ENCODE peak calls at places on chromosomes 11 and 22, in four cellular contexts. One of them, this sample, is unnamed.

GRCh38 chr11:26953770-26954392 is 40.0 kb upstream of the FIBIN start:
- DNase-seq in AG04449: no peak
- DNase-seq in epithelial cell of esophagus: peak
- DNase-seq in MM.1S: no peak
- DNase-seq in this sample: no peak

GRCh38 chr11:87809256-87809655 is 366.0 kb downstream of the RAB38 start:
- DNase-seq in epithelial cell of esophagus: no peak
- DNase-seq in AG04449: no peak
- DNase-seq in MM.1S: no peak
- DNase-seq in this sample: no peak

GRCh38 chr11:8327761-8328192 is 64.1 kb upstream of the LMO1 start:
- DNase-seq in MM.1S: no peak
- DNase-seq in AG04449: no peak
- DNase-seq in epithelial cell of esophagus: peak
- DNase-seq in this sample: no peak

GRCh38 chr22:44898236-44898635 is 111.6 kb downstream of the PHF21B start:
- DNase-seq in epithelial cell of esophagus: no peak
- DNase-seq in MM.1S: no peak
- DNase-seq in AG04449: no peak
- DNase-seq in this sample: no peak

GRCh38 chr11:12232160-12232559 is 121.8 kb downstream of the MICAL2 start:
- DNase-seq in MM.1S: no peak
- DNase-seq in AG04449: no peak
- DNase-seq in epithelial cell of esophagus: no peak
- DNase-seq in this sample: no peak

GRCh38 chr22:38655532-38656255 is 498 bp downstream of the FAM227A start:
- DNase-seq in epithelial cell of esophagus: no peak
- DNase-seq in MM.1S: no peak
- DNase-seq in AG04449: no peak
- DNase-seq in this sample: no peak

GRCh38 chr22:36328635-36329216 is 59.0 kb downstream of the MYH9 start:
- DNase-seq in AG04449: peak
- DNase-seq in epithelial cell of esophagus: peak
- DNase-seq in MM.1S: no peak
- DNase-seq in this sample: no peak

GRCh38 chr11:61158691-61159381 is 2.4 kb downstream of the VPS37C start:
- DNase-seq in AG04449: peak
- DNase-seq in epithelial cell of esophagus: peak
- DNase-seq in MM.1S: no peak
- DNase-seq in this sample: no peak

GRCh38 chr11:13215157-13215556 is 62.4 kb upstream of the BMAL1 start:
- DNase-seq in epithelial cell of esophagus: peak
- DNase-seq in AG04449: peak
- DNase-seq in MM.1S: no peak
- DNase-seq in this sample: no peak

GRCh38 chr22:44229331-44229730 is 48.6 kb downstream of the PARVG start:
- DNase-seq in AG04449: no peak
- DNase-seq in MM.1S: no peak
- DNase-seq in epithelial cell of esophagus: peak
- DNase-seq in this sample: no peak

GRCh38 chr11:119518746-119519382 is 95.9 kb upstream of the THY1 start:
- DNase-seq in AG04449: no peak
- DNase-seq in MM.1S: peak
- DNase-seq in epithelial cell of esophagus: peak
- DNase-seq in this sample: peak

GRCh38 chr11:62025429-62026105 is 58.1 kb upstream of the FTH1 start:
- DNase-seq in AG04449: peak
- DNase-seq in epithelial cell of esophagus: peak
- DNase-seq in MM.1S: peak
- DNase-seq in this sample: no peak

GRCh38 chr11:91970604-91971003 is 254.0 kb upstream of the FAT3 start:
- DNase-seq in epithelial cell of esophagus: no peak
- DNase-seq in MM.1S: no peak
- DNase-seq in AG04449: no peak
- DNase-seq in this sample: no peak

GRCh38 chr11:118417801-118418200 is 16.4 kb downstream of the ATP5MG start:
- DNase-seq in epithelial cell of esophagus: peak
- DNase-seq in MM.1S: no peak
- DNase-seq in AG04449: no peak
- DNase-seq in this sample: no peak

GRCh38 chr22:46335201-46336118 is at the start of gene TRMU:
- DNase-seq in epithelial cell of esophagus: peak
- DNase-seq in AG04449: peak
- DNase-seq in MM.1S: peak
- DNase-seq in this sample: peak

GRCh38 chr11:40306938-40307548 is 1152.4 kb downstream of the LRRC4C start:
- DNase-seq in MM.1S: peak
- DNase-seq in AG04449: no peak
- DNase-seq in epithelial cell of esophagus: peak
- DNase-seq in this sample: peak

GRCh38 chr11:124798991-124799383 is 1.2 kb downstream of the MSANTD2 start:
- DNase-seq in MM.1S: peak
- DNase-seq in epithelial cell of esophagus: peak
- DNase-seq in AG04449: no peak
- DNase-seq in this sample: no peak

GRCh38 chr11:107751082-107751481 is 39.2 kb upstream of the SLN start:
- DNase-seq in AG04449: no peak
- DNase-seq in epithelial cell of esophagus: no peak
- DNase-seq in MM.1S: no peak
- DNase-seq in this sample: no peak

GRCh38 chr22:37731804-37732471 is 35.1 kb downstream of the TRIOBP start:
- DNase-seq in MM.1S: no peak
- DNase-seq in epithelial cell of esophagus: no peak
- DNase-seq in AG04449: no peak
- DNase-seq in this sample: no peak

GRCh38 chr11:35247428-35247827 is 108.5 kb downstream of the CD44 start:
- DNase-seq in MM.1S: no peak
- DNase-seq in epithelial cell of esophagus: no peak
- DNase-seq in AG04449: no peak
- DNase-seq in this sample: no peak

GRCh38 chr11:57294225-57295131 is 30.3 kb downstream of the TNKS1BP1 start:
- DNase-seq in epithelial cell of esophagus: peak
- DNase-seq in AG04449: no peak
- DNase-seq in MM.1S: no peak
- DNase-seq in this sample: no peak

GRCh38 chr11:109123811-109124787 is 297.9 kb upstream of the C11orf87 start:
- DNase-seq in AG04449: peak
- DNase-seq in epithelial cell of esophagus: no peak
- DNase-seq in MM.1S: no peak
- DNase-seq in this sample: no peak

GRCh38 chr11:106585061-106585460 is 433.2 kb downstream of the GUCY1A2 start:
- DNase-seq in epithelial cell of esophagus: peak
- DNase-seq in AG04449: peak
- DNase-seq in MM.1S: no peak
- DNase-seq in this sample: no peak

GRCh38 chr22:30396871-30397655 is at the start of gene SEC14L2:
- DNase-seq in MM.1S: peak
- DNase-seq in AG04449: no peak
- DNase-seq in epithelial cell of esophagus: peak
- DNase-seq in this sample: peak

GRCh38 chr11:111097191-111097590 is 148.3 kb upstream of the POU2AF2 start:
- DNase-seq in AG04449: no peak
- DNase-seq in MM.1S: no peak
- DNase-seq in epithelial cell of esophagus: peak
- DNase-seq in this sample: no peak

GRCh38 chr11:2926611-2927492 is 2.4 kb downstream of the PHLDA2 start:
- DNase-seq in AG04449: no peak
- DNase-seq in MM.1S: no peak
- DNase-seq in epithelial cell of esophagus: no peak
- DNase-seq in this sample: no peak

GRCh38 chr11:128469220-128469619 is 118.1 kb downstream of the ETS1 start:
- DNase-seq in MM.1S: peak
- DNase-seq in AG04449: no peak
- DNase-seq in epithelial cell of esophagus: no peak
- DNase-seq in this sample: no peak

GRCh38 chr11:118621898-118622375 is 14.5 kb downstream of the PHLDB1 start:
- DNase-seq in AG04449: no peak
- DNase-seq in epithelial cell of esophagus: no peak
- DNase-seq in MM.1S: no peak
- DNase-seq in this sample: no peak

GRCh38 chr22:47036936-47037485 is 274.6 kb downstream of the TBC1D22A start:
- DNase-seq in MM.1S: no peak
- DNase-seq in AG04449: no peak
- DNase-seq in epithelial cell of esophagus: no peak
- DNase-seq in this sample: no peak

GRCh38 chr11:110428040-110428439 is 1.7 kb upstream of the FDX1 start:
- DNase-seq in AG04449: no peak
- DNase-seq in MM.1S: no peak
- DNase-seq in epithelial cell of esophagus: no peak
- DNase-seq in this sample: no peak

GRCh38 chr22:37316875-37317371 is 34.6 kb downstream of the CYTH4 start:
- DNase-seq in AG04449: no peak
- DNase-seq in MM.1S: peak
- DNase-seq in epithelial cell of esophagus: peak
- DNase-seq in this sample: peak

GRCh38 chr22:19756288-19757128 is 4.1 kb upstream of the TBX1 start:
- DNase-seq in MM.1S: peak
- DNase-seq in epithelial cell of esophagus: peak
- DNase-seq in AG04449: no peak
- DNase-seq in this sample: no peak

GRCh38 chr22:50034126-50035081 is 21.8 kb upstream of the IL17REL start:
- DNase-seq in AG04449: no peak
- DNase-seq in MM.1S: no peak
- DNase-seq in epithelial cell of esophagus: no peak
- DNase-seq in this sample: no peak

GRCh38 chr22:45878051-45878764 is 98.8 kb downstream of the WNT7B start:
- DNase-seq in epithelial cell of esophagus: no peak
- DNase-seq in AG04449: no peak
- DNase-seq in MM.1S: no peak
- DNase-seq in this sample: no peak

GRCh38 chr11:64334764-64335741 is 5.0 kb upstream of the CCDC88B start:
- DNase-seq in epithelial cell of esophagus: peak
- DNase-seq in MM.1S: no peak
- DNase-seq in AG04449: peak
- DNase-seq in this sample: no peak

DNA sequence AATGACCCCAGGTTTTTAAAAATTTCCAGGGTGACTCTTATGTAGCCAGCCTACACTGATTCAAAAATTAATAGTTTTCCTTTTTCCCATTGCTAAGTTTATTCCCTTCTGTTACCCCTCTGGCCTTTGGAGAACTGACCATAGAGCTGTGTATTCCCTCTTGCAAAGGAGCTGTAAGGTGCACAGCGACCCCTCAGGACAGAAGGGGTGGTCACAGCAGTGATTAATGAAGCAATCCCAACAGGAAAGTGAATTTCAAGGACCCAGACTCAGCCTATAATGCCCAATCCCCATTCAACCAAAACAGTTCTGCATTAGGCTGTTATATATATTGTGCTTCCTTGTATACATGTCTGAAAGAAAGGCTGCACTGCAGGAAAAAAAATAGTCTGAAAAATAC is 147.1 kb downstream of the WT1 start:
- DNase-seq in MM.1S: no peak
- DNase-seq in epithelial cell of esophagus: no peak
- DNase-seq in AG04449: no peak
- DNase-seq in this sample: no peak
- TF ChIP-seq CTCF in MM.1S: peak
- TF ChIP-seq CTCF in epithelial cell of esophagus: no peak
- TF ChIP-seq CTCF in AG04449: no peak
- TF ChIP-seq CTCF in this sample: no peak

DNA sequence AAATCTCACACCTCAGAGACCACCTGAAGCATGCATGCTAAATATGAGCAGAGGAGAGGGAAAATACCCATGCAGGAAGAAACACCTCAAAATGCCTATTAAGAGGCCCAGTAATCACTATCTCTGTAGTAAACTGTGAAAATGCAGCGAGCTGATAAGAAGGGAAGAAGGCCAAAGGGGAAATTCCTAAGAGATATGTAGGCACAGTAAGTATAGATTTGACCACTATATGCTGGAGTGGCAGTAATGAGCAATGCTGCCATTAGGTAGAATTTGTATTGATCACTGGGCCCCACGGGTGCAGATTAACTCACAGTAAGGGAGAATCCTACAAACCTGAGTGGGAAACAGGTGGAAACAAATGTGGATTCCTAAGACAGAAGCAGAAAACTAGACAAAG is 1813.1 kb upstream of the RAG2 start:
- DNase-seq in MM.1S: no peak
- DNase-seq in epithelial cell of esophagus: no peak
- DNase-seq in AG04449: no peak
- DNase-seq in this sample: no peak
- TF ChIP-seq CTCF in MM.1S: peak
- TF ChIP-seq CTCF in epithelial cell of esophagus: peak
- TF ChIP-seq CTCF in AG04449: no peak
- TF ChIP-seq CTCF in this sample: peak

GRCh38 chr11:117143871-117144476 is at the start of gene PAFAH1B2:
- DNase-seq in epithelial cell of esophagus: peak
- DNase-seq in AG04449: no peak
- DNase-seq in MM.1S: peak
- DNase-seq in this sample: peak
- TF ChIP-seq CTCF in epithelial cell of esophagus: no peak
- TF ChIP-seq CTCF in AG04449: no peak
- TF ChIP-seq CTCF in MM.1S: no peak
- TF ChIP-seq CTCF in this sample: no peak

GRCh38 chr11:75214411-75214821 is 26.2 kb upstream of the TPBGL start:
- DNase-seq in AG04449: no peak
- DNase-seq in epithelial cell of esophagus: peak
- DNase-seq in MM.1S: peak
- DNase-seq in this sample: peak
- TF ChIP-seq CTCF in AG04449: peak
- TF ChIP-seq CTCF in epithelial cell of esophagus: peak
- TF ChIP-seq CTCF in MM.1S: peak
- TF ChIP-seq CTCF in this sample: peak

GRCh38 chr11:83978942-83979341 is 692.8 kb upstream of the CCDC90B start:
- DNase-seq in MM.1S: no peak
- DNase-seq in AG04449: no peak
- DNase-seq in epithelial cell of esophagus: no peak
- DNase-seq in this sample: no peak

GRCh38 chr11:83975984-83976383 is 689.8 kb upstream of the CCDC90B start:
- DNase-seq in MM.1S: no peak
- DNase-seq in AG04449: no peak
- DNase-seq in epithelial cell of esophagus: no peak
- DNase-seq in this sample: no peak

GRCh38 chr11:83982825-83983224 is 696.7 kb upstream of the CCDC90B start:
- DNase-seq in MM.1S: no peak
- DNase-seq in epithelial cell of esophagus: no peak
- DNase-seq in AG04449: no peak
- DNase-seq in this sample: no peak

GRCh38 chr11:83979593-83979992 is 693.4 kb upstream of the CCDC90B start:
- DNase-seq in MM.1S: no peak
- DNase-seq in AG04449: no peak
- DNase-seq in epithelial cell of esophagus: no peak
- DNase-seq in this sample: no peak
- TF ChIP-seq CTCF in MM.1S: no peak
- TF ChIP-seq CTCF in AG04449: no peak
- TF ChIP-seq CTCF in epithelial cell of esophagus: no peak
- TF ChIP-seq CTCF in this sample: no peak

GRCh38 chr11:71459076-71459766 is 6.2 kb downstream of the NADSYN1 start:
- DNase-seq in epithelial cell of esophagus: no peak
- DNase-seq in MM.1S: no peak
- DNase-seq in AG04449: no peak
- DNase-seq in this sample: no peak
- TF ChIP-seq CTCF in epithelial cell of esophagus: no peak
- TF ChIP-seq CTCF in MM.1S: no peak
- TF ChIP-seq CTCF in AG04449: no peak
- TF ChIP-seq CTCF in this sample: no peak

GRCh38 chr11:811446-812245 is 1.9 kb downstream of the RPLP2 start:
- DNase-seq in epithelial cell of esophagus: peak
- DNase-seq in AG04449: no peak
- DNase-seq in MM.1S: no peak
- DNase-seq in this sample: no peak
- TF ChIP-seq CTCF in epithelial cell of esophagus: peak
- TF ChIP-seq CTCF in AG04449: no peak
- TF ChIP-seq CTCF in MM.1S: no peak
- TF ChIP-seq CTCF in this sample: no peak

This sample was measured in neural crest cell.